ENCODE peak calls at places on chromosomes 16 and 17, in nine cellular contexts. X, O, H, L, M, V, B, Z and E are unnamed samples.

GRCh38 chr16:74309789-74310781 is 13.5 kb downstream of the PSMD7 start:
- DNase-seq in L (peak), M (no peak), O (no peak), H (peak), X (peak), Z (peak), V (peak), B (no peak), E (peak)

GRCh38 chr17:14197582-14197981 is 39.1 kb downstream of the CDRT15 start:
- DNase-seq in L (no peak), H (no peak), M (no peak), O (peak), V (no peak), B (peak), Z (no peak), X (peak), E (peak)

GRCh38 chr17:76268991-76269981 is 4.1 kb downstream of the UBALD2 start:
- DNase-seq in V (peak), B (no peak), O (no peak), L (no peak), M (no peak), H (no peak), Z (no peak), X (no peak), E (no peak)

GRCh38 chr17:28385037-28385797 is 13.7 kb downstream of the SARM1 start:
- DNase-seq in V (no peak), X (no peak), M (no peak), B (no peak), Z (no peak), H (no peak), L (no peak), O (no peak), E (no peak)

GRCh38 chr16:73006021-73006420 is 41.9 kb downstream of the ZFHX3 start:
- DNase-seq in L (no peak), B (no peak), H (no peak), X (no peak), Z (no peak), V (no peak), O (no peak), M (no peak), E (no peak)

GRCh38 chr16:79509221-79509631 is 91.3 kb downstream of the MAF start:
- DNase-seq in L (no peak), V (no peak), X (no peak), O (no peak), M (no peak), H (no peak), Z (peak), B (no peak), E (no peak)

GRCh38 chr17:74737299-74738050 is 419 bp downstream of the RAB37 start:
- DNase-seq in B (no peak), O (no peak), V (peak), H (peak), X (no peak), M (peak), L (peak), Z (no peak), E (peak)

GRCh38 chr17:68403122-68403521 is 54.2 kb downstream of the WIPI1 start:
- DNase-seq in X (no peak), L (no peak), O (no peak), H (no peak), Z (no peak), M (no peak), B (no peak), V (no peak), E (no peak)

GRCh38 chr17:30950669-30951399 is 20.0 kb upstream of the RNF135 start:
- DNase-seq in M (no peak), O (no peak), L (peak), Z (peak), B (no peak), X (peak), H (no peak), V (peak), E (no peak)

GRCh38 chr16:3295209-3295608 is 10.0 kb downstream of the TIGD7 start:
- DNase-seq in B (no peak), Z (no peak), O (no peak), H (no peak), M (no peak), V (no peak), X (no peak), L (no peak), E (no peak)

GRCh38 chr16:83068686-83069085 is 441.9 kb downstream of the CDH13 start:
- DNase-seq in B (no peak), Z (no peak), V (no peak), O (no peak), M (no peak), H (no peak), L (peak), X (no peak), E (no peak)

GRCh38 chr16:66364117-66364958 is 2.2 kb upstream of the CDH5 start:
- DNase-seq in M (no peak), H (no peak), X (no peak), Z (peak), B (no peak), O (no peak), V (no peak), L (peak), E (no peak)

GRCh38 chr16:54210437-54211081 is 76.0 kb downstream of the IRX3 start:
- DNase-seq in L (no peak), Z (no peak), X (no peak), B (no peak), M (no peak), H (no peak), O (no peak), V (no peak), E (no peak)

GRCh38 chr16:87384162-87384999 is 805 bp upstream of the FBXO31 start:
- DNase-seq in B (no peak), M (peak), H (peak), X (no peak), O (peak), L (peak), Z (no peak), V (peak), E (no peak)

GRCh38 chr16:50584033-50584722 is 36.0 kb downstream of the NKD1 start:
- DNase-seq in X (no peak), L (no peak), B (no peak), Z (no peak), H (no peak), V (no peak), O (no peak), M (no peak), E (no peak)

GRCh38 chr16:22220714-22221113 is 14.6 kb downstream of the EEF2K start:
- DNase-seq in B (no peak), Z (peak), X (no peak), M (no peak), O (no peak), L (peak), H (no peak), V (no peak), E (no peak)

GRCh38 chr17:55693244-55694216 is 29.1 kb downstream of the TMEM100 start:
- DNase-seq in X (no peak), O (no peak), V (no peak), Z (no peak), H (no peak), B (no peak), L (peak), M (no peak), E (no peak)

GRCh38 chr17:7222093-7222971 is 2.6 kb downstream of the ACADVL start:
- DNase-seq in Z (no peak), X (no peak), O (no peak), H (no peak), M (no peak), B (no peak), L (no peak), V (no peak), E (no peak)

GRCh38 chr16:58022601-58023371 is 2.8 kb upstream of the MMP15 start:
- DNase-seq in O (no peak), L (peak), H (no peak), M (peak), V (no peak), Z (peak), X (no peak), B (no peak), E (no peak)

GRCh38 chr17:27968206-27968732 is 74.2 kb upstream of the NLK start:
- DNase-seq in Z (no peak), V (no peak), X (no peak), L (no peak), M (no peak), O (no peak), B (no peak), H (no peak), E (no peak)

GRCh38 chr17:78998311-78999055 is 11.1 kb downstream of the CANT1 start:
- DNase-seq in X (no peak), V (no peak), L (peak), Z (no peak), M (peak), H (no peak), B (no peak), O (no peak), E (no peak)

GRCh38 chr16:29994613-29995329 is 646 bp downstream of the HIRIP3 start:
- DNase-seq in O (peak), B (peak), L (peak), X (no peak), H (no peak), M (peak), V (no peak), Z (no peak), E (peak)